ENCODE peak calls at places on chromosomes 11 and 22, in ten cellular contexts. O is cardiac fibroblast, P is psoas muscle, V is BJ, U is mammary epithelial cell, R is AG04450, E is lower lobe of right lung, L is stomach, I is colonic mucosa, Q is kidney epithelial cell. N is an unnamed sample.

GRCh38 chr22:21680830-21681565 is 15.2 kb downstream of the PPIL2 start:
- DNase-seq in L (no peak), V (no peak), U (no peak), I (no peak), E (no peak), O (no peak), Q (no peak), P (no peak), R (no peak), N (no peak)

GRCh38 chr22:36430863-36431262 is 43.1 kb upstream of the MYH9 start:
- DNase-seq in L (no peak), R (no peak), Q (no peak), U (no peak), I (no peak), E (no peak), P (no peak), V (no peak), O (no peak), N (peak; percentile 47)

GRCh38 chr11:3834349-3835099 is 6.2 kb downstream of the RHOG start:
- DNase-seq in U (no peak), L (peak; percentile 40), V (no peak), Q (no peak), I (peak; percentile 60), E (peak; percentile 79), R (no peak), P (peak; percentile 37), O (no peak), N (peak; percentile 53)

GRCh38 chr22:50545522-50546325 is at the start of gene KLHDC7B:
- DNase-seq in I (no peak), P (no peak), Q (no peak), V (no peak), U (no peak), E (peak; percentile 45), O (peak; percentile 17), L (no peak), R (no peak), N (peak; percentile 58)

GRCh38 chr11:44051171-44051570 is 3.4 kb downstream of the ACCSL start:
- DNase-seq in R (no peak), E (no peak), V (no peak), U (no peak), O (no peak), Q (no peak), L (no peak), P (no peak), I (no peak), N (no peak)

GRCh38 chr11:128291835-128292234 is 295.5 kb downstream of the ETS1 start:
- DNase-seq in U (no peak), P (no peak), E (no peak), O (no peak), R (no peak), V (no peak), I (peak; percentile 61), L (peak; percentile 55), Q (no peak), N (no peak)

GRCh38 chr11:59918987-59919589 is 19.1 kb upstream of the OOSP1 start:
- DNase-seq in O (peak; percentile 55), Q (no peak), I (peak; percentile 56), R (no peak), E (no peak), P (no peak), L (peak; percentile 58), V (no peak), U (peak; percentile 68), N (peak; percentile 65)

GRCh38 chr11:13680501-13681264 is 12.2 kb downstream of the FAR1 start:
- DNase-seq in L (no peak), U (no peak), Q (no peak), O (peak; percentile 32), R (no peak), V (no peak), E (no peak), P (no peak), I (no peak), N (peak; percentile 44)

DNA sequence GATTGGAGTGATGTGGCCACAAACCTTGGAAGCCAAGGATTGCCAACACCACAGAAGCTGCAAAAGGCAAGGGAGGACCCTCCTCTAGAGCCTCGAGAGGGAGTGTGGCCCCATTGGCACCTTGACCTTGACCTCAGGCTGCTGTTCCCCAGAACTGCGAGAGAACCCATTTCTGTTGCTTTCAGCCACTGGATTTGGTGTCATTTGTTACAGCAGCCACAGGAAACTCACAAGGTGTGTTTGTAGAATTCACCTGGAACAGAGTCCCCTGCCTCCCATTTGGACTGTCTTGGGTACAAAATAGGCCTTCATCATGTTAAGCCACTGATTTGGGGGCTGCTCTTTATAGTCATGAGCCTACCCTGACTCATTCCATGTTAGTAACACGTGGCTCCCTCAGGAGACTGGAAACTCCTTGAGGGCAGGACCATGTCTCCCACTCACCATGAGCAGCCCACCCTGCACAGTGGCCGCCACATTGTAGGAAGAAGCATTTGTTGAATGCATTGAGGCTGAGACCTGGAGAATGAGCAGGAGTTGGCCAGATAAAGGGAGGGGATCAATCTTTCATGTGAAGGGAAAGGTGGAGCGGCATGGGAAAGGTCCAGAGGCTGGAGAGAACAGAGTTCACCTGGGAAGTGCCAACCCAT is 8.3 kb downstream of the C11orf86 start:
- DNase-seq in P (no peak), O (no peak), V (no peak), Q (no peak), U (peak; percentile 12), R (no peak), E (no peak), I (no peak), L (no peak), N (no peak)
- H3K4me3 ChIP-seq in P (no peak overlapping the region), O (no peak overlapping the region), V (no peak overlapping the region), Q (no peak overlapping the region), U (no peak overlapping the region), R (no peak overlapping the region), E (no peak overlapping the region), I (no peak overlapping the region), L (no peak overlapping the region), N (no peak overlapping the region)

GRCh38 chr11:134224710-134225662 is 515 bp downstream of the VPS26B start:
- DNase-seq in R (no peak), L (peak; percentile 43), I (peak; percentile 63), U (peak; percentile 21), E (peak; percentile 72), V (no peak), P (peak; percentile 66), Q (no peak), O (peak; percentile 17), N (peak; percentile 34)

GRCh38 chr11:134223836-134224709 is at the start of the genes NCAPD3 and VPS26B:
- DNase-seq in P (peak; percentile 97), L (peak; percentile 98), R (peak; percentile 90), O (peak; percentile 97), U (peak; percentile 95), I (peak; percentile 97), E (peak; percentile 98), Q (peak; percentile 77), V (peak; percentile 72), N (peak; percentile 97)

GRCh38 chr11:134229131-134229790 is 4.8 kb downstream of the VPS26B start:
- DNase-seq in E (no peak), Q (no peak), U (no peak), V (no peak), R (no peak), I (no peak), P (no peak), O (no peak), L (no peak), N (no peak)

GRCh38 chr11:134228625-134229024 is 4.2 kb downstream of the VPS26B start:
- DNase-seq in E (no peak), I (no peak), V (peak; percentile 46), P (no peak), L (no peak), O (no peak), Q (peak; percentile 63), U (no peak), R (no peak), N (no peak)

GRCh38 chr11:134226806-134227325 is 2.4 kb downstream of the VPS26B start:
- DNase-seq in E (no peak), L (no peak), O (peak; percentile 13), R (no peak), U (no peak), V (no peak), P (no peak), I (no peak), Q (no peak), N (peak; percentile 27)
- TF ChIP-seq CTCF in E (no peak), L (no peak), O (no peak), R (no peak), U (no peak), V (no peak), P (no peak), I (no peak), Q (no peak), N (no peak)

DNA sequence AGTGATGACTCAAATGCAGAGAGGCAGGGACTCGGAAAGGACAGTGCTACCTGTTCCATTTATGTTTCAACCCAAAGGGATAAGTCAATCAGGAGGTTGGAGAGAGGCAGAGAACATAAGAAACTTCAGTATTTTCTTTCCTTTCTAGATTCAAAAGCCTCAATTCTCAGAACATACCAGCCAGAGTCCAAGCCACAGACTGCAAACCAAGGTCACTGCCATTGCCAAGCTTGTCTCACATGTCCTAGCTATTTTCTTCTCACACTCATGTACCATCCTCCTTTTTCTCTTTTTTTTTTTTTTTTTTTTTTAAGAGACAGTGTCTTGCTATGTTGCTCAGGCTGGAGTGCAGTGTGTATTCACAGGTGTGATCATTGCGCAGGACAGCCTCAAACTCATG is 111.7 kb upstream of the AKIP1 start:
- DNase-seq in Q (no peak), U (no peak), E (no peak), V (no peak), P (no peak), O (no peak), L (no peak), R (no peak), I (no peak), N (no peak)
- H3K4me3 ChIP-seq in Q (no peak overlapping the region), U (no peak overlapping the region), E (no peak overlapping the region), V (no peak overlapping the region), P (no peak overlapping the region), O (no peak overlapping the region), L (no peak overlapping the region), R (no peak overlapping the region), I (no peak overlapping the region), N (no peak overlapping the region)

GRCh38 chr11:86748296-86748695 is 52.0 kb upstream of the PRSS23 start:
- DNase-seq in P (no peak), I (no peak), O (peak; percentile 41), U (no peak), V (peak; percentile 89), R (no peak), L (no peak), E (no peak), Q (no peak), N (peak; percentile 55)

GRCh38 chr11:86746509-86746908 is 53.8 kb upstream of the PRSS23 start:
- DNase-seq in O (no peak), L (no peak), P (no peak), U (no peak), Q (no peak), R (no peak), V (no peak), E (no peak), I (no peak), N (no peak)

GRCh38 chr11:86749861-86750401 is 50.4 kb upstream of the PRSS23 start:
- DNase-seq in V (no peak), O (no peak), Q (no peak), E (no peak), P (no peak), L (no peak), U (no peak), I (no peak), R (no peak), N (no peak)

GRCh38 chr11:86747801-86748200 is 52.5 kb upstream of the PRSS23 start:
- DNase-seq in I (no peak), P (no peak), Q (no peak), R (no peak), O (no peak), E (no peak), U (no peak), L (no peak), V (no peak), N (no peak)

GRCh38 chr11:86749376-86749775 is 51.0 kb upstream of the PRSS23 start:
- DNase-seq in V (no peak), P (no peak), I (no peak), E (no peak), L (no peak), R (no peak), Q (no peak), U (no peak), O (no peak), N (no peak)
- TF ChIP-seq CTCF in V (no peak), P (no peak), I (no peak), E (no peak), L (no peak), R (peak; percentile 17), Q (peak; percentile 12), U (peak; percentile 2), O (peak; percentile 16), N (peak; percentile 33)

N was measured in choroid plexus epithelial cell.